ENCODE peak calls at places on chromosome 9, in nine cellular contexts. One of them, this sample, is unnamed.

GRCh38 chr9:134964686-134965085 is 47.0 kb upstream of the FCN1 start:
- DNase-seq in suprapubic skin: peak; percentile 31
- DNase-seq in HepG2: no peak
- DNase-seq in sigmoid colon: peak; percentile 33
- DNase-seq in HCT116: no peak
- DNase-seq in body of pancreas: no peak
- DNase-seq in stomach: no peak
- DNase-seq in right lobe of liver: peak; percentile 19
- DNase-seq in GM12891: no peak
- DNase-seq in this sample: no peak

GRCh38 chr9:21081999-21082398 is 4.3 kb upstream of the IFNB1 start:
- DNase-seq in right lobe of liver: no peak
- DNase-seq in suprapubic skin: no peak
- DNase-seq in GM12891: no peak
- DNase-seq in HCT116: no peak
- DNase-seq in stomach: no peak
- DNase-seq in sigmoid colon: no peak
- DNase-seq in HepG2: no peak
- DNase-seq in body of pancreas: no peak
- DNase-seq in this sample: no peak

GRCh38 chr9:78316151-78316892 is 19.4 kb downstream of the PSAT1 start:
- DNase-seq in body of pancreas: no peak
- DNase-seq in suprapubic skin: peak; percentile 49
- DNase-seq in HepG2: no peak
- DNase-seq in GM12891: no peak
- DNase-seq in HCT116: no peak
- DNase-seq in stomach: no peak
- DNase-seq in right lobe of liver: no peak
- DNase-seq in sigmoid colon: no peak
- DNase-seq in this sample: no peak

GRCh38 chr9:126363847-126364671 is 37.4 kb downstream of the MVB12B start:
- DNase-seq in suprapubic skin: no peak
- DNase-seq in right lobe of liver: no peak
- DNase-seq in HepG2: no peak
- DNase-seq in sigmoid colon: no peak
- DNase-seq in stomach: no peak
- DNase-seq in body of pancreas: no peak
- DNase-seq in HCT116: no peak
- DNase-seq in GM12891: no peak
- DNase-seq in this sample: no peak

GRCh38 chr9:130891699-130892502 is 4.7 kb downstream of the QRFP start:
- DNase-seq in sigmoid colon: no peak
- DNase-seq in HCT116: no peak
- DNase-seq in stomach: no peak
- DNase-seq in GM12891: no peak
- DNase-seq in suprapubic skin: no peak
- DNase-seq in right lobe of liver: no peak
- DNase-seq in body of pancreas: no peak
- DNase-seq in HepG2: no peak
- DNase-seq in this sample: no peak

GRCh38 chr9:85941966-85942912 is 1.3 kb downstream of the NAA35 start:
- DNase-seq in HepG2: no peak
- DNase-seq in stomach: no peak
- DNase-seq in right lobe of liver: no peak
- DNase-seq in body of pancreas: no peak
- DNase-seq in HCT116: no peak
- DNase-seq in GM12891: no peak
- DNase-seq in suprapubic skin: no peak
- DNase-seq in sigmoid colon: no peak
- DNase-seq in this sample: no peak

GRCh38 chr9:126033318-126033717 is 286.1 kb downstream of the PBX3 start:
- DNase-seq in HCT116: no peak
- DNase-seq in sigmoid colon: no peak
- DNase-seq in HepG2: no peak
- DNase-seq in right lobe of liver: no peak
- DNase-seq in body of pancreas: no peak
- DNase-seq in suprapubic skin: no peak
- DNase-seq in stomach: no peak
- DNase-seq in GM12891: no peak
- DNase-seq in this sample: no peak

GRCh38 chr9:112074250-112075008 is 100.7 kb downstream of the SUSD1 start:
- DNase-seq in right lobe of liver: peak; percentile 64
- DNase-seq in body of pancreas: peak; percentile 76
- DNase-seq in HepG2: peak; percentile 40
- DNase-seq in HCT116: peak; percentile 54
- DNase-seq in GM12891: no peak
- DNase-seq in suprapubic skin: no peak
- DNase-seq in stomach: peak; percentile 72
- DNase-seq in sigmoid colon: peak; percentile 79
- DNase-seq in this sample: no peak

GRCh38 chr9:128080218-128080617 is 12.2 kb downstream of the SLC25A25 start:
- DNase-seq in sigmoid colon: no peak
- DNase-seq in GM12891: no peak
- DNase-seq in HepG2: no peak
- DNase-seq in body of pancreas: no peak
- DNase-seq in stomach: no peak
- DNase-seq in suprapubic skin: no peak
- DNase-seq in right lobe of liver: no peak
- DNase-seq in HCT116: no peak
- DNase-seq in this sample: no peak

GRCh38 chr9:119968837-119969707 is 599.8 kb upstream of the BRINP1 start:
- DNase-seq in stomach: peak; percentile 79
- DNase-seq in sigmoid colon: peak; percentile 83
- DNase-seq in HepG2: peak; percentile 28
- DNase-seq in body of pancreas: peak; percentile 71
- DNase-seq in suprapubic skin: no peak
- DNase-seq in HCT116: peak; percentile 16
- DNase-seq in right lobe of liver: peak; percentile 76
- DNase-seq in GM12891: peak; percentile 52
- DNase-seq in this sample: peak; percentile 86

GRCh38 chr9:134707031-134707680 is 65.6 kb downstream of the COL5A1 start:
- DNase-seq in GM12891: no peak
- DNase-seq in sigmoid colon: peak; percentile 98
- DNase-seq in suprapubic skin: no peak
- DNase-seq in HepG2: peak; percentile 7
- DNase-seq in body of pancreas: peak; percentile 64
- DNase-seq in right lobe of liver: no peak
- DNase-seq in HCT116: no peak
- DNase-seq in stomach: peak; percentile 51
- DNase-seq in this sample: no peak

GRCh38 chr9:127887792-127888191 is 10.3 kb upstream of the AK1 start:
- DNase-seq in sigmoid colon: no peak
- DNase-seq in stomach: no peak
- DNase-seq in HepG2: peak; percentile 27
- DNase-seq in right lobe of liver: no peak
- DNase-seq in suprapubic skin: no peak
- DNase-seq in body of pancreas: no peak
- DNase-seq in GM12891: no peak
- DNase-seq in HCT116: no peak
- DNase-seq in this sample: no peak

GRCh38 chr9:90960941-90961340 is 159.3 kb downstream of the SYK start:
- DNase-seq in stomach: no peak
- DNase-seq in HCT116: no peak
- DNase-seq in suprapubic skin: no peak
- DNase-seq in body of pancreas: no peak
- DNase-seq in sigmoid colon: no peak
- DNase-seq in right lobe of liver: no peak
- DNase-seq in HepG2: no peak
- DNase-seq in GM12891: no peak
- DNase-seq in this sample: no peak

GRCh38 chr9:90965141-90965910 is 163.7 kb downstream of the SYK start:
- DNase-seq in suprapubic skin: no peak
- DNase-seq in HCT116: no peak
- DNase-seq in HepG2: no peak
- DNase-seq in body of pancreas: no peak
- DNase-seq in sigmoid colon: no peak
- DNase-seq in stomach: no peak
- DNase-seq in right lobe of liver: no peak
- DNase-seq in GM12891: no peak
- DNase-seq in this sample: no peak

GRCh38 chr9:90964101-90965020 is 162.7 kb downstream of the SYK start:
- DNase-seq in HCT116: peak; percentile 10
- DNase-seq in GM12891: peak; percentile 18
- DNase-seq in body of pancreas: peak; percentile 55
- DNase-seq in suprapubic skin: peak; percentile 74
- DNase-seq in HepG2: peak; percentile 3
- DNase-seq in stomach: peak; percentile 61
- DNase-seq in right lobe of liver: no peak
- DNase-seq in sigmoid colon: no peak
- DNase-seq in this sample: no peak

GRCh38 chr9:90958328-90958727 is 156.7 kb downstream of the SYK start:
- DNase-seq in right lobe of liver: no peak
- DNase-seq in suprapubic skin: no peak
- DNase-seq in GM12891: no peak
- DNase-seq in HepG2: no peak
- DNase-seq in stomach: no peak
- DNase-seq in sigmoid colon: no peak
- DNase-seq in HCT116: no peak
- DNase-seq in body of pancreas: no peak
- DNase-seq in this sample: no peak

DNA sequence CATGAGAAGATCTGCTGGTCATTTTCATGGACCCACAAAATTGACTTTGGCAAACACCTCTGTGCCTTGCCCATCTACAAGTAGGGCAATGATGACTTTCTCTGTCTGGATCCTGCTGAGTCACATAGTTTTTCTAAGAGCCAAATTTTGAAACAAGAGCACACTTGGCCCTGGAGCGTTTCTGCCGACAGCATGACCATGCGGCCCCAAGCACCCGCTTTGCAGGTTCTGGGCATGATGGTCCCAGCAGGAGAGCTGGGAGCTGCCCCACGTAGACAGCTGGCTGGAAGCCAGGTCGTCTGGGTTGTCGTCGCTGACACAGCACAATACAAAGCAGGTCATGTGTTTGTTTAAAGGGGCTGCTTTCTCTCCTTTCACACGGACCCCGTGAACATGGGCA is 159.8 kb downstream of the SYK start:
- DNase-seq in stomach: no peak
- DNase-seq in GM12891: no peak
- DNase-seq in right lobe of liver: no peak
- DNase-seq in HepG2: no peak
- DNase-seq in body of pancreas: no peak
- DNase-seq in HCT116: no peak
- DNase-seq in suprapubic skin: no peak
- DNase-seq in sigmoid colon: no peak
- DNase-seq in this sample: no peak
- TF ChIP-seq POLR2A in stomach: no peak
- TF ChIP-seq POLR2A in GM12891: no peak
- TF ChIP-seq POLR2A in right lobe of liver: no peak
- TF ChIP-seq POLR2A in HepG2: no peak
- TF ChIP-seq POLR2A in body of pancreas: no peak
- TF ChIP-seq POLR2A in HCT116: no peak
- TF ChIP-seq POLR2A in suprapubic skin: no peak
- TF ChIP-seq POLR2A in sigmoid colon: no peak
- TF ChIP-seq POLR2A in this sample: no peak

GRCh38 chr9:36880075-36880474 is 154.0 kb downstream of the PAX5 start:
- DNase-seq in HCT116: no peak
- DNase-seq in sigmoid colon: peak; percentile 45
- DNase-seq in body of pancreas: no peak
- DNase-seq in GM12891: no peak
- DNase-seq in stomach: no peak
- DNase-seq in HepG2: no peak
- DNase-seq in suprapubic skin: no peak
- DNase-seq in right lobe of liver: no peak
- DNase-seq in this sample: no peak
- TF ChIP-seq POLR2A in HCT116: no peak
- TF ChIP-seq POLR2A in sigmoid colon: no peak
- TF ChIP-seq POLR2A in body of pancreas: no peak
- TF ChIP-seq POLR2A in GM12891: no peak
- TF ChIP-seq POLR2A in stomach: no peak
- TF ChIP-seq POLR2A in HepG2: no peak
- TF ChIP-seq POLR2A in suprapubic skin: no peak
- TF ChIP-seq POLR2A in right lobe of liver: no peak
- TF ChIP-seq POLR2A in this sample: no peak

GRCh38 chr9:71795097-71795807 is 26.9 kb upstream of the CEMIP2 start:
- DNase-seq in stomach: no peak
- DNase-seq in HepG2: no peak
- DNase-seq in sigmoid colon: no peak
- DNase-seq in suprapubic skin: no peak
- DNase-seq in GM12891: peak; percentile 15
- DNase-seq in HCT116: no peak
- DNase-seq in body of pancreas: no peak
- DNase-seq in right lobe of liver: no peak
- DNase-seq in this sample: no peak
- TF ChIP-seq POLR2A in stomach: no peak
- TF ChIP-seq POLR2A in HepG2: no peak
- TF ChIP-seq POLR2A in sigmoid colon: no peak
- TF ChIP-seq POLR2A in suprapubic skin: no peak
- TF ChIP-seq POLR2A in GM12891: no peak
- TF ChIP-seq POLR2A in HCT116: no peak
- TF ChIP-seq POLR2A in body of pancreas: no peak
- TF ChIP-seq POLR2A in right lobe of liver: no peak
- TF ChIP-seq POLR2A in this sample: no peak

DNA sequence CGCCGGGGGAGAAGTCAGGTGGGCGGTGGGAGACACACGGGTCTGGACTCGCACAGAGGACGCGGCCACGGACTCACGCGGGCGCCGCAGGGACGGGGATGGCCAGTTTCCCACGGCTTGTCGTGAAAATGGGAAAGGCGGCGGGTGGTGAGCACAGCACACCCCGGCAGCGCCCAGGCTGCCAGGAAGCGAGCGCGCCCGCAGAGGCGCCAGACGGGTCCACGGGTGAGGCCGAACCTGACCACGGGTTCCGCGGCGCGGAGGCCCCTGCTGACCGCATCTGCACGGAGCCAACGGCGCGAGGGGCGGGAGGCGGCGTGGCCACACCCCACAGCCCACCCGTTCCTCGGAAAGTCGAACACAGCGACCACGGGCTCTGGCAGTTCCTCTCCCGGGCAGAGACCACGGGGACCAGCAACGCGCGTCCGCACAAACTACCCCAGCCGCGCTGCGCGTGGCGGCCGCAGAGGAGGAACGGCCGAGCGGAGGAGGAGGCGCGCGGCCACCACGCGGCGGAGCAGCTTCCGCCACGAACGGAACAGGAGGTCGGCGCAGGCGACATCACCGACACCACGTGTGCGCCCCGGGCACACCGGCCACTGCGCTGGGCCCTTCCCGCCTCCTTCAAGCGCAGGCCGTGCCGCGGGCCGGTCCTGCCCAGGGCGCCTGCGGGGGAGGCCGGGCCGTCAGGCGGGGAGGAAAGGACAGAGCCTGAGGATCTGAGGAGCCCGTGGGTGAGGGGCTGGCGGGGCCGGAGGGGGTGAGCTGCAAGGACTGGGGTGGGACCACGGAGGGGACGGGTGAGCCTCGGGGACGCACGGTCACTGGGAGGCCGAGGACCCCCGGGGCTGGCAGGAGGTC is 5.6 kb downstream of the EXD3 start:
- DNase-seq in stomach: no peak
- DNase-seq in right lobe of liver: no peak
- DNase-seq in HepG2: no peak
- DNase-seq in body of pancreas: no peak
- DNase-seq in sigmoid colon: no peak
- DNase-seq in HCT116: no peak
- DNase-seq in GM12891: no peak
- DNase-seq in suprapubic skin: no peak
- DNase-seq in this sample: no peak
- TF ChIP-seq POLR2A in stomach: no peak
- TF ChIP-seq POLR2A in right lobe of liver: no peak
- TF ChIP-seq POLR2A in HepG2: no peak
- TF ChIP-seq POLR2A in body of pancreas: no peak
- TF ChIP-seq POLR2A in sigmoid colon: no peak
- TF ChIP-seq POLR2A in HCT116: no peak
- TF ChIP-seq POLR2A in GM12891: no peak
- TF ChIP-seq POLR2A in suprapubic skin: no peak
- TF ChIP-seq POLR2A in this sample: no peak

GRCh38 chr9:98317134-98317857 is 61.8 kb upstream of the TBC1D2 start:
- DNase-seq in GM12891: no peak
- DNase-seq in sigmoid colon: no peak
- DNase-seq in stomach: no peak
- DNase-seq in body of pancreas: no peak
- DNase-seq in HCT116: no peak
- DNase-seq in HepG2: no peak
- DNase-seq in right lobe of liver: no peak
- DNase-seq in suprapubic skin: no peak
- DNase-seq in this sample: peak; percentile 84
- TF ChIP-seq POLR2A in GM12891: no peak
- TF ChIP-seq POLR2A in sigmoid colon: no peak
- TF ChIP-seq POLR2A in stomach: no peak
- TF ChIP-seq POLR2A in body of pancreas: no peak
- TF ChIP-seq POLR2A in HCT116: no peak
- TF ChIP-seq POLR2A in HepG2: no peak
- TF ChIP-seq POLR2A in right lobe of liver: no peak
- TF ChIP-seq POLR2A in suprapubic skin: no peak
- TF ChIP-seq POLR2A in this sample: no peak